ENCODE peak calls at places on chromosomes 5 and 9, in four cellular contexts. Y is hepatocyte, N is Peyer's patch, I is adrenal gland. O is an unnamed sample. For H3K9me3 and H3K36me3, the result is how much of the 10 kb centered on the place peaks cover.

GRCh38 chr9:18485691-18486090 is 11.7 kb downstream of the ADAMTSL1 start:
- DNase-seq in N (no peak), Y (no peak), I (no peak), O (no peak)

GRCh38 chr9:128169925-128170324 is 9.9 kb downstream of the BBLN start:
- DNase-seq in N (no peak), Y (no peak), I (no peak), O (no peak)

GRCh38 chr5:167730656-167731055 is 560.8 kb upstream of the WWC1 start:
- DNase-seq in N (no peak), I (no peak), Y (no peak), O (no peak)

GRCh38 chr9:108634669-108635462 is 220.9 kb downstream of the ACTL7B start:
- DNase-seq in Y (no peak), N (no peak), I (no peak), O (no peak)

GRCh38 chr9:108207611-108208051 is 648.2 kb downstream of the ACTL7B start:
- DNase-seq in N (no peak), Y (peak), I (no peak), O (no peak)

GRCh38 chr5:141934099-141934844 is 10.6 kb downstream of the DELE1 start:
- DNase-seq in I (no peak), Y (no peak), N (peak), O (no peak)

GRCh38 chr9:94772654-94773303 is 46.3 kb downstream of the AOPEP start:
- DNase-seq in I (no peak), N (no peak), Y (peak), O (no peak)

GRCh38 chr5:89147026-89147425 is 264.0 kb upstream of the MEF2C start:
- DNase-seq in Y (no peak), I (no peak), N (no peak), O (no peak)

GRCh38 chr5:147887925-147888324 is 9.4 kb downstream of the SCGB3A2 start:
- DNase-seq in I (no peak), N (no peak), Y (no peak), O (no peak)

GRCh38 chr5:85311536-85311935 is 926.9 kb upstream of the EDIL3 start:
- DNase-seq in N (no peak), I (no peak), Y (no peak), O (no peak)

GRCh38 chr5:93130623-93131022 is 450.4 kb downstream of the NR2F1-AS1 start:
- DNase-seq in Y (no peak), N (no peak), I (no peak), O (no peak)

GRCh38 chr9:132507670-132508469 is 74.5 kb upstream of the BARHL1 start:
- DNase-seq in I (peak), N (peak), Y (peak), O (peak)

GRCh38 chr9:76443887-76444286 is 15.1 kb upstream of the GCNT1 start:
- DNase-seq in Y (peak), N (no peak), I (no peak), O (no peak)

GRCh38 chr9:13412323-13412722 is 132.8 kb upstream of the MPDZ start:
- DNase-seq in N (no peak), I (peak), Y (no peak), O (no peak)

GRCh38 chr9:93111371-93112115 is 15.5 kb downstream of the CARD19 start:
- DNase-seq in N (peak), I (peak), Y (no peak), O (no peak)

GRCh38 chr5:178318382-178318781 is 85.8 kb upstream of the PHYKPL start:
- DNase-seq in I (no peak), Y (no peak), N (no peak), O (no peak)

GRCh38 chr9:93129691-93130500 is 4.2 kb downstream of the NINJ1 start:
- DNase-seq in Y (no peak), N (no peak), I (peak), O (no peak)

GRCh38 chr5:126648471-126648870 is 47.7 kb downstream of the PHAX start:
- DNase-seq in I (no peak), N (no peak), Y (no peak), O (no peak)

GRCh38 chr9:127991017-127991756 is 10.4 kb upstream of the EEIG1 start:
- DNase-seq in N (peak), Y (peak), I (no peak), O (no peak)

GRCh38 chr5:27311544-27311943 is 273.2 kb upstream of the CDH9 start:
- DNase-seq in I (no peak), N (no peak), Y (peak), O (no peak)

GRCh38 chr9:3434594-3434993 is 91.2 kb downstream of the RFX3 start:
- DNase-seq in I (no peak), N (no peak), Y (peak), O (no peak)

GRCh38 chr5:36300181-36300926 is 1.3 kb downstream of the RANBP3L start:
- DNase-seq in Y (peak), I (no peak), N (no peak), O (no peak)

GRCh38 chr9:126661521-126662251 is 48.0 kb downstream of the LMX1B start:
- DNase-seq in I (no peak), N (no peak), Y (peak), O (no peak)

GRCh38 chr5:157770665-157771064 is 27.2 kb downstream of the LSM11 start:
- DNase-seq in N (no peak), Y (no peak), I (no peak), O (no peak)

GRCh38 chr5:116652196-116652729 is 77.6 kb upstream of the SEMA6A start:
- DNase-seq in Y (peak), N (no peak), I (no peak), O (no peak)

GRCh38 chr5:149310947-149311675 is 34.2 kb upstream of the GRPEL2 start:
- DNase-seq in Y (peak), I (peak), N (peak), O (no peak)

GRCh38 chr9:135602789-135603481 is 36.4 kb downstream of the GLT6D1 start:
- DNase-seq in I (peak), N (peak), Y (peak), O (peak)

DNA sequence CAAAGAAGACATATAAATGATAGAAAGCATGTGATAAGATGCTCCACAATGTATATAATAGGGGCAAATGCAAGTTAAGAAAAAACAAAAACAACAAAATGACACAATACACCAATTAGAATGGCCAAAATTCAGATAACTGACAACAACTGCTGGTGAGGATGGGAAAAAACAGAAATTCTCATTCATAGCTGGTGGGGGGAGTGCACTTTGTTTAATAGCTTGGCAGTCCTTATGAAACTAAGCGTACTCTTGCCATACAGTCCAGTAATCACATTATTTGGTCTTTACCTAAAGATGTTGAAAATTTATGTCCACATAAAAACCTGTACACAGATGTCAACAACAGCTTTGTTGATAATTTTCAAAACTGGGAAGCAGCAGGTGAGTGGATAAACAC is 791.1 kb upstream of the CDH10 start:
- DNase-seq in Y (no peak), N (no peak), I (no peak), O (no peak)
- H3K9me3 ChIP-seq in Y (under half), N (under half), I (under half), O (under half)

GRCh38 chr9:121758693-121759092 is 107.3 kb downstream of the DAB2IP start:
- DNase-seq in I (no peak), Y (no peak), N (no peak), O (no peak)
- H3K36me3 ChIP-seq in I (under half), Y (under half), N (under half), O (under half)

DNA sequence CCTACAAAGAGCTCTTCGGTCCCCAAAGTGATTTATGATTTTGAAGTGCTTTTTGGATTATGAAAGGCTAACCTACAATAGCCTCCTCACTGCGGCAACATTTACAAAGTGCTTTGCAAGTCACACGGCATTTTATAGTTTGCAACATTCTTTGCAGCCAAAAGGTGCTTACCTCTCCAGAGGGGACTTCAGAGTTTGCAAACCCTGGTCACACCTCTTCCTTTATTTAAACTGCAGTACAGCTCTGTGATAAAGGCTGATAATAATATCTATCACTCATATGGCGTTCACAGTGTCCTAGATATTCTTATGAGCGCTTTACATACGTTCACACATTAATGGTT is 20.0 kb upstream of the CRB2 start:
- DNase-seq in Y (no peak), I (no peak), N (no peak), O (no peak)
- H3K9me3 ChIP-seq in Y (under half), I (under half), N (under half), O (under half)

DNA sequence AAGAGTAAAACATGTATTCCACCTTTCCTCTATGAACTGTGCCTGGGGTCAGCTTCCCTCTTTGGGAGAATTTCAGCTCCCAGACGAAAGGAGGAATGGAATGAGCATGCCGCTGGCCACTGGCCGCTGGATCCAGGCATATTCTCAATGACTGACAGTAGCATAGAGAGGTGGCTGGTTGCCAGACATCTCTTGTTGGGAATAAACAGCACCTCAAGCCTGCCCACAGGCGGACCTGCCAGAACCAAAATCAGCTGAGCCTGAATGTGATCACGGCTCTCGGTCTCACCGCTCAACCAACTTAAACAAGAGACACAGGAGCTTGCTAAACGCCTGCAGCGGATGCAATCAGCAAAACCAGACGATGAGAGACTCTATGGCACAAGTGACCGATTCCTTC is 20.6 kb downstream of the TBC1D9B start:
- DNase-seq in I (no peak), N (no peak), Y (no peak), O (no peak)
- H3K36me3 ChIP-seq in I (under half), N (under half), Y (under half), O (half or more)

GRCh38 chr5:176995122-176995490 is 11.5 kb downstream of the UIMC1 start:
- DNase-seq in I (no peak), N (no peak), Y (no peak), O (no peak)
- H3K9me3 ChIP-seq in I (under half), N (under half), Y (under half), O (under half)

DNA sequence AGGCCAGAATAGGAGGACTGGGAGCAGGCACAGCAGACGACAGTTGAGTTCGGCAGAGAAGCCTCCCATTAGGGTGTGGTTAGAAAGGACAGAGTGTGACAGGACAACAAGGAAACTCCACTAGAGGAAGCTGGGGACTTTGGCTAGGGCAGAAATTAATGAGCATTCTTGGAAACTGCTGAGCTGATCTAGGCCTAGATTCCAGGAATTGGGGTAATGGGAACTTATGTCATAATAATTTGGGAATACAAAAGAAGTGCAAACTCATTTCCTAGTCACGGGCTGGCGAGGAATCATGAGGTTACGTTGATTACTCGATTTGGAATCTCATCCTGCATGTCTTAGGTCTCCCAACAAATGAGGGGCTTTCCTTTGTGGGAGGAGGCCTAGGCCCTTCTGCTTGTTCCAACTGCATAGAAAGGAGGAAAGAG is 144.6 kb upstream of the RPS23 start:
- DNase-seq in I (no peak), N (peak), Y (no peak), O (no peak)
- H3K36me3 ChIP-seq in I (under half), N (under half), Y (under half), O (under half)

GRCh38 chr5:2560435-2560834 is 191.0 kb downstream of the IRX2 start:
- DNase-seq in N (no peak), I (no peak), Y (no peak), O (no peak)

GRCh38 chr5:2565147-2565546 is 186.3 kb downstream of the IRX2 start:
- DNase-seq in I (no peak), N (no peak), Y (no peak), O (no peak)

GRCh38 chr5:2566280-2566679 is 185.2 kb downstream of the IRX2 start:
- DNase-seq in I (no peak), N (no peak), Y (no peak), O (no peak)

GRCh38 chr5:2563046-2563445 is 188.4 kb downstream of the IRX2 start:
- DNase-seq in I (no peak), Y (no peak), N (no peak), O (no peak)

GRCh38 chr5:2562036-2562435 is 189.4 kb downstream of the IRX2 start:
- DNase-seq in N (no peak), Y (no peak), I (no peak), O (no peak)
- H3K9me3 ChIP-seq in N (under half), Y (under half), I (under half), O (under half)

GRCh38 chr9:101540069-101540468 is 6.4 kb downstream of the RNF20 start:
- DNase-seq in I (no peak), N (no peak), Y (no peak), O (no peak)

GRCh38 chr9:101533334-101534187 is at the start of gene RNF20:
- DNase-seq in Y (peak), I (peak), N (peak), O (peak)

GRCh38 chr9:101536938-101537337 is 3.3 kb downstream of the RNF20 start:
- DNase-seq in N (peak), I (no peak), Y (peak), O (peak)

DNA sequence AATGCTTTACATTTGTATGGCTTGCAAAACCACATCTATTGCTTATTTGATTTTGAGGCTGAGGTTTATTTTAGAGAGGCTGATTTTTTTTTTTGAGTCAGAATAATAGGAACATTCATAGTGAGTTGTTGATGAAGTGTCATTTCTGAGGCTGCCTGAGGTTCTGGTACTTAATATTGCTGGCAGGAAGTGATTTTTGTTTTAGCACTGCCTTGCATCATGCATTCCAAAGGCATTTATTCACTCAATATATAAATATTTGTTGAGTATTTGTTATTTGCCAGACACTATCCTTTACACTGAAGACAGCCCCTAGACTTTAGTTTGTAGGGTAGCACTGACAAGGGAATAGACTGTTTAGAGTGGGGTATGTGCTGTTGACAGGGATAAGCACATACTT is 2.7 kb downstream of the RNF20 start:
- DNase-seq in Y (no peak), N (no peak), I (no peak), O (no peak)
- H3K36me3 ChIP-seq in Y (under half), N (under half), I (under half), O (under half)

O was measured in naive thymus-derived CD4-positive, alpha-beta T cell.